ENCODE peak calls at places on chromosome 7, in seven cellular contexts. One of them, this sample, is unnamed. For H3K36me3, the result is how much of the 10 kb centered on the place peaks cover.

GRCh38 chr7:65981965-65982792 is at the start of gene GUSB:
- DNase-seq in adrenal gland: peak
- DNase-seq in PC-3: peak
- DNase-seq in stomach: peak
- DNase-seq in IMR-90: peak
- DNase-seq in heart right ventricle: peak
- DNase-seq in hepatocyte: peak
- DNase-seq in this sample: peak

GRCh38 chr7:98213874-98214810 is 2.9 kb downstream of the BHLHA15 start:
- DNase-seq in heart right ventricle: no peak
- DNase-seq in stomach: peak
- DNase-seq in hepatocyte: no peak
- DNase-seq in adrenal gland: no peak
- DNase-seq in PC-3: no peak
- DNase-seq in IMR-90: no peak
- DNase-seq in this sample: no peak

GRCh38 chr7:36486336-36486735 is 96.7 kb downstream of the ANLN start:
- DNase-seq in IMR-90: no peak
- DNase-seq in heart right ventricle: no peak
- DNase-seq in PC-3: no peak
- DNase-seq in adrenal gland: no peak
- DNase-seq in hepatocyte: no peak
- DNase-seq in stomach: no peak
- DNase-seq in this sample: no peak

GRCh38 chr7:137097111-137097510 is 228.7 kb downstream of the CHRM2 start:
- DNase-seq in heart right ventricle: no peak
- DNase-seq in adrenal gland: no peak
- DNase-seq in stomach: no peak
- DNase-seq in PC-3: no peak
- DNase-seq in hepatocyte: no peak
- DNase-seq in IMR-90: peak
- DNase-seq in this sample: peak

GRCh38 chr7:1811850-1812692 is 142.0 kb downstream of the ELFN1 start:
- DNase-seq in heart right ventricle: no peak
- DNase-seq in hepatocyte: peak
- DNase-seq in IMR-90: no peak
- DNase-seq in adrenal gland: no peak
- DNase-seq in PC-3: peak
- DNase-seq in stomach: peak
- DNase-seq in this sample: no peak

GRCh38 chr7:44075296-44076075 is 6.8 kb downstream of the POLM start:
- DNase-seq in hepatocyte: no peak
- DNase-seq in stomach: no peak
- DNase-seq in adrenal gland: no peak
- DNase-seq in PC-3: peak
- DNase-seq in IMR-90: no peak
- DNase-seq in heart right ventricle: no peak
- DNase-seq in this sample: no peak

GRCh38 chr7:47609803-47610452 is 28.0 kb upstream of the TNS3 start:
- DNase-seq in heart right ventricle: no peak
- DNase-seq in hepatocyte: no peak
- DNase-seq in stomach: no peak
- DNase-seq in adrenal gland: no peak
- DNase-seq in PC-3: no peak
- DNase-seq in IMR-90: peak
- DNase-seq in this sample: peak

GRCh38 chr7:135757719-135758411 is 9.3 kb upstream of the FAM180A start:
- DNase-seq in stomach: no peak
- DNase-seq in adrenal gland: no peak
- DNase-seq in hepatocyte: no peak
- DNase-seq in heart right ventricle: peak
- DNase-seq in PC-3: no peak
- DNase-seq in IMR-90: peak
- DNase-seq in this sample: no peak

GRCh38 chr7:151472644-151473380 is 32.9 kb upstream of the CRYGN start:
- DNase-seq in stomach: no peak
- DNase-seq in hepatocyte: no peak
- DNase-seq in PC-3: peak
- DNase-seq in IMR-90: no peak
- DNase-seq in adrenal gland: no peak
- DNase-seq in heart right ventricle: no peak
- DNase-seq in this sample: peak

GRCh38 chr7:74365320-74366022 is 76.3 kb downstream of the CLIP2 start:
- DNase-seq in heart right ventricle: peak
- DNase-seq in PC-3: peak
- DNase-seq in IMR-90: peak
- DNase-seq in stomach: no peak
- DNase-seq in hepatocyte: peak
- DNase-seq in adrenal gland: peak
- DNase-seq in this sample: peak

GRCh38 chr7:91299952-91300775 is 35.9 kb downstream of the FZD1 start:
- DNase-seq in heart right ventricle: peak
- DNase-seq in PC-3: no peak
- DNase-seq in hepatocyte: no peak
- DNase-seq in IMR-90: no peak
- DNase-seq in adrenal gland: peak
- DNase-seq in stomach: no peak
- DNase-seq in this sample: no peak

GRCh38 chr7:135710417-135711138 is 17.4 kb downstream of the SLC13A4 start:
- DNase-seq in adrenal gland: no peak
- DNase-seq in PC-3: peak
- DNase-seq in hepatocyte: peak
- DNase-seq in IMR-90: no peak
- DNase-seq in heart right ventricle: no peak
- DNase-seq in stomach: no peak
- DNase-seq in this sample: no peak

GRCh38 chr7:2016021-2016631 is 216.6 kb downstream of the MAD1L1 start:
- DNase-seq in stomach: no peak
- DNase-seq in PC-3: no peak
- DNase-seq in adrenal gland: no peak
- DNase-seq in heart right ventricle: no peak
- DNase-seq in IMR-90: no peak
- DNase-seq in hepatocyte: no peak
- DNase-seq in this sample: no peak

GRCh38 chr7:2800923-2801682 is 43.0 kb downstream of the GNA12 start:
- DNase-seq in IMR-90: peak
- DNase-seq in hepatocyte: no peak
- DNase-seq in heart right ventricle: peak
- DNase-seq in adrenal gland: no peak
- DNase-seq in PC-3: peak
- DNase-seq in stomach: no peak
- DNase-seq in this sample: peak

GRCh38 chr7:99029481-99030144 is 114.3 kb downstream of the SMURF1 start:
- DNase-seq in PC-3: peak
- DNase-seq in stomach: peak
- DNase-seq in IMR-90: peak
- DNase-seq in hepatocyte: no peak
- DNase-seq in adrenal gland: peak
- DNase-seq in heart right ventricle: no peak
- DNase-seq in this sample: no peak

GRCh38 chr7:70072220-70072619 is 473.9 kb downstream of the AUTS2 start:
- DNase-seq in IMR-90: peak
- DNase-seq in heart right ventricle: no peak
- DNase-seq in adrenal gland: peak
- DNase-seq in hepatocyte: peak
- DNase-seq in stomach: no peak
- DNase-seq in PC-3: no peak
- DNase-seq in this sample: no peak

DNA sequence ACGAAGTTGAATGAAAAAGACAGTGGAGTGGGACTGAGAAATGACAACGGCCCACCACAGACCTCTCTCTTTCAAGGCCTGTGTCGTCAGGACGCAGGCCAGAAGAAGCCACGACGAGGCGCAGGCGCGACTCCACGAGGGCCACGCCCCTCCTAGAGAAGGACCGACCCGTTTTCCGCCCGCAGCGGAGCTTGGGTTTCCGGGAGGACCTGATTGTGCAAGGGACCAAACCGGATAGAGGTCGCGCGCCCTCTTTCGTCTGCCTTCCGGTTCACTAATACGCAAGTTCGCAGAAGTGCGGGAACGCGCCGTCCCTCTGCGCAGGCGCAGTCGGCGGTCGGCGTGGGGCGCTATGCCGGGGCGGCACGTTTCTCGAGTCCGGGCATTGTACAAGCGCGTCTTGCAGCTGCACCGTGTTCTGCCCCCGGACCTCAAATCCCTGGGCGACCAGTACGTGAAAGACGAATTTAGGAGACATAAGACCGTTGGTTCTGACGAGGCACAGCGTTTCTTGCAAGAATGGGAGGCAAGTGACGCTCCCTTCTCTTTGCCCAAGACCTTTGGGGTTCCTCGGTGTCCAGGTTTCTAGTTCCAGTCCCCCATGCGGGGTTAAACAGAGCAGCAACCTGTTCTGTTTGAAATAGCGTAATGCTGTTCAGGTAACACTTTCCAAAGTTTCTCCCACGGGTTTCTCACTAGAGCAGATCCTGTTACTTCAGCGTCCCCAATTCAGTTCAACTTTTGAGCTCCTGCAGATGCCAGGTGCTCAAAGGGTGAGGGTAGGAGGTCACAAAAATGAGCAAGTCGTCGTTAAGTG is at the start of gene SDHAF3:
- DNase-seq in adrenal gland: peak
- DNase-seq in IMR-90: peak
- DNase-seq in heart right ventricle: peak
- DNase-seq in hepatocyte: peak
- DNase-seq in PC-3: peak
- DNase-seq in stomach: peak
- DNase-seq in this sample: peak
- TF ChIP-seq CTCF in adrenal gland: no peak
- TF ChIP-seq CTCF in IMR-90: peak
- TF ChIP-seq CTCF in heart right ventricle: peak
- TF ChIP-seq CTCF in hepatocyte: peak
- TF ChIP-seq CTCF in PC-3: no peak
- TF ChIP-seq CTCF in stomach: peak
- TF ChIP-seq CTCF in this sample: peak

GRCh38 chr7:46256870-46257528 is 335.9 kb upstream of the IGFBP3 start:
- DNase-seq in adrenal gland: no peak
- DNase-seq in hepatocyte: no peak
- DNase-seq in stomach: no peak
- DNase-seq in IMR-90: no peak
- DNase-seq in PC-3: no peak
- DNase-seq in heart right ventricle: no peak
- DNase-seq in this sample: no peak
- H3K36me3 ChIP-seq in adrenal gland: under half
- H3K36me3 ChIP-seq in hepatocyte: under half
- H3K36me3 ChIP-seq in stomach: under half
- H3K36me3 ChIP-seq in IMR-90: under half
- H3K36me3 ChIP-seq in PC-3: under half
- H3K36me3 ChIP-seq in heart right ventricle: under half
- H3K36me3 ChIP-seq in this sample: under half

GRCh38 chr7:105244594-105244993 is 144.1 kb downstream of the SRPK2 start:
- DNase-seq in IMR-90: no peak
- DNase-seq in PC-3: no peak
- DNase-seq in heart right ventricle: peak
- DNase-seq in adrenal gland: no peak
- DNase-seq in stomach: no peak
- DNase-seq in hepatocyte: no peak
- DNase-seq in this sample: no peak
- TF ChIP-seq CTCF in IMR-90: no peak
- TF ChIP-seq CTCF in PC-3: no peak
- TF ChIP-seq CTCF in heart right ventricle: no peak
- TF ChIP-seq CTCF in adrenal gland: no peak
- TF ChIP-seq CTCF in stomach: no peak
- TF ChIP-seq CTCF in hepatocyte: no peak
- TF ChIP-seq CTCF in this sample: no peak

GRCh38 chr7:748446-748845 is 21.4 kb upstream of the PRKAR1B start:
- DNase-seq in stomach: no peak
- DNase-seq in PC-3: no peak
- DNase-seq in hepatocyte: no peak
- DNase-seq in adrenal gland: no peak
- DNase-seq in heart right ventricle: no peak
- DNase-seq in IMR-90: no peak
- DNase-seq in this sample: no peak

GRCh38 chr7:750111-750905 is 23.2 kb upstream of the PRKAR1B start:
- DNase-seq in hepatocyte: no peak
- DNase-seq in heart right ventricle: no peak
- DNase-seq in adrenal gland: no peak
- DNase-seq in IMR-90: no peak
- DNase-seq in PC-3: no peak
- DNase-seq in stomach: no peak
- DNase-seq in this sample: no peak

GRCh38 chr7:747186-747585 is 20.1 kb upstream of the PRKAR1B start:
- DNase-seq in PC-3: no peak
- DNase-seq in IMR-90: no peak
- DNase-seq in stomach: no peak
- DNase-seq in heart right ventricle: no peak
- DNase-seq in adrenal gland: no peak
- DNase-seq in hepatocyte: no peak
- DNase-seq in this sample: no peak

GRCh38 chr7:751826-752225 is 24.7 kb upstream of the PRKAR1B start:
- DNase-seq in heart right ventricle: no peak
- DNase-seq in stomach: no peak
- DNase-seq in adrenal gland: no peak
- DNase-seq in PC-3: no peak
- DNase-seq in hepatocyte: no peak
- DNase-seq in IMR-90: no peak
- DNase-seq in this sample: no peak

GRCh38 chr7:749121-749520 is 22.0 kb upstream of the PRKAR1B start:
- DNase-seq in adrenal gland: no peak
- DNase-seq in hepatocyte: no peak
- DNase-seq in PC-3: no peak
- DNase-seq in heart right ventricle: no peak
- DNase-seq in stomach: peak
- DNase-seq in IMR-90: no peak
- DNase-seq in this sample: peak
- H3K36me3 ChIP-seq in adrenal gland: under half
- H3K36me3 ChIP-seq in hepatocyte: under half
- H3K36me3 ChIP-seq in PC-3: under half
- H3K36me3 ChIP-seq in heart right ventricle: under half
- H3K36me3 ChIP-seq in stomach: half or more
- H3K36me3 ChIP-seq in IMR-90: under half
- H3K36me3 ChIP-seq in this sample: under half

DNA sequence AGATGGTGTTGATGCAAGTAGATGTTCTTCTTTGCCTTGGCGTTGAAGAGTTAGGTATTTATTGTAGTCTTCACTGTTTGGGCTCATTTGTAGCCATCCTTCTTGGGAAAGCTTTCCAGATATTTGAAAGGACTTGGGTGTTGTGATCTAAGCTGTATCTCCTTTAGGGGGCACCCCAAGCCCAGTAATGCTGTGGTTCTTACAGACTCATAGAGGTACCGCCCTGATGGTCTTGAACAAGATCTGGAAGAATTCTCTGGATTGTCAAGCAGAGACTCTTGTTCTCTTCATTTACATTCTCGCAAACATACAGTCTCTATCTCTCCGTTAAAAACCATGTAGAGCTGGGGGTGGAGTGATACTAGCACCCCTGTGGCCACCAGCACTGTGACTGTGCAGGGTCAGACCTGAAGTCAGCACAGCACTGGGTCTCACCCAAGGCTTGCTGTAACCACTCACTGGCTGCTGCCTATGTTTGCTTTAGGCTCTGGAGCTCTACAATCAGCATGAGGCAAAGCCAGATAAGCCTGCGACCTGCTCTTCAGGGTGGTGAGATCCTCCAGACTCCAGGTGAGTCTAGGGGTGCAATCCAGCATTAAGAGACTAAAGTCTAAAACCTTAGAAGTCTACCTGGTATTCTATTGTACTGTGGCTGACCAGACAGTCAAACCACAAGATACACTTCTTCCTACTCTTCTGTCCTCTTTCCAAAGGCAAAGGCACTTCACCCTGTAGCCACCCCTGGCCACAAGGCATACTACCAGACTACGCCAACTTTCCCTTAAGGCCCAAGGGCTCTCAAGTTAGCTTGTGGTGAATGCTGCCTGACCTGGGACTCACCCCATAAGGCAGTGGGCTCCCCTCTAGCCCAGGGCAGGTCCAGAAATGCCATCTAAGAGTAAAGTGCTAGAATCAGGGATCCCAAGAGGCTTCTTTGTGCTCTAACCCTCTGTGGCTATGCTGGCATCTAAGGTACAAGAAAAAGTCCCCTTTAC is 209.7 kb upstream of the TMEM196 start:
- DNase-seq in PC-3: peak
- DNase-seq in adrenal gland: peak
- DNase-seq in hepatocyte: peak
- DNase-seq in heart right ventricle: peak
- DNase-seq in stomach: no peak
- DNase-seq in IMR-90: peak
- DNase-seq in this sample: peak
- TF ChIP-seq CTCF in PC-3: peak
- TF ChIP-seq CTCF in adrenal gland: peak
- TF ChIP-seq CTCF in hepatocyte: peak
- TF ChIP-seq CTCF in heart right ventricle: peak
- TF ChIP-seq CTCF in stomach: peak
- TF ChIP-seq CTCF in IMR-90: peak
- TF ChIP-seq CTCF in this sample: peak

This sample was measured in brain microvascular endothelial cell.